ENCODE peak calls at places on chromosomes 3 and 15, in ten cellular contexts. One of them, this sample, is unnamed.
A peak's percentile ranks its signal among the peaks of the same experiment; 100 is the strongest.

GRCh38 chr15:38041576-38041975 is 107.1 kb downstream of the TMCO5A start:
- DNase-seq in ovary: no peak
- DNase-seq in Jurkat, Clone E6-1: no peak
- DNase-seq in NCI-H460: no peak
- DNase-seq in cerebellar cortex: no peak
- DNase-seq in neural progenitor cell: no peak
- DNase-seq in T-helper 2 cell: no peak
- DNase-seq in AG08396: no peak
- DNase-seq in Calu3: no peak
- DNase-seq in AG09309: peak; percentile 78
- DNase-seq in this sample: no peak

GRCh38 chr15:49040151-49040550 is 6.1 kb downstream of the SECISBP2L start:
- DNase-seq in ovary: no peak
- DNase-seq in Jurkat, Clone E6-1: no peak
- DNase-seq in NCI-H460: no peak
- DNase-seq in cerebellar cortex: no peak
- DNase-seq in neural progenitor cell: no peak
- DNase-seq in T-helper 2 cell: no peak
- DNase-seq in AG08396: no peak
- DNase-seq in Calu3: no peak
- DNase-seq in AG09309: no peak
- DNase-seq in this sample: no peak

GRCh38 chr3:66439666-66440344 is 61.0 kb downstream of the LRIG1 start:
- DNase-seq in ovary: no peak
- DNase-seq in Jurkat, Clone E6-1: peak; percentile 45
- DNase-seq in NCI-H460: no peak
- DNase-seq in cerebellar cortex: no peak
- DNase-seq in neural progenitor cell: no peak
- DNase-seq in T-helper 2 cell: no peak
- DNase-seq in AG08396: no peak
- DNase-seq in Calu3: no peak
- DNase-seq in AG09309: no peak
- DNase-seq in this sample: no peak

GRCh38 chr15:25890532-25890931 is 27.4 kb upstream of the ATP10A start:
- DNase-seq in ovary: no peak
- DNase-seq in Jurkat, Clone E6-1: no peak
- DNase-seq in NCI-H460: no peak
- DNase-seq in cerebellar cortex: no peak
- DNase-seq in neural progenitor cell: no peak
- DNase-seq in T-helper 2 cell: no peak
- DNase-seq in AG08396: no peak
- DNase-seq in Calu3: no peak
- DNase-seq in AG09309: no peak
- DNase-seq in this sample: no peak

GRCh38 chr3:194686816-194687637 is 1.3 kb downstream of the FAM43A start:
- DNase-seq in ovary: peak; percentile 67
- DNase-seq in Jurkat, Clone E6-1: no peak
- DNase-seq in NCI-H460: no peak
- DNase-seq in cerebellar cortex: peak; percentile 14
- DNase-seq in neural progenitor cell: peak; percentile 89
- DNase-seq in T-helper 2 cell: no peak
- DNase-seq in AG08396: peak; percentile 76
- DNase-seq in Calu3: peak; percentile 19
- DNase-seq in AG09309: no peak
- DNase-seq in this sample: no peak

GRCh38 chr15:85742186-85742751 is 52.5 kb downstream of the KLHL25 start:
- DNase-seq in ovary: no peak
- DNase-seq in Jurkat, Clone E6-1: no peak
- DNase-seq in NCI-H460: no peak
- DNase-seq in cerebellar cortex: peak; percentile 17
- DNase-seq in neural progenitor cell: no peak
- DNase-seq in T-helper 2 cell: no peak
- DNase-seq in AG08396: no peak
- DNase-seq in Calu3: no peak
- DNase-seq in AG09309: no peak
- DNase-seq in this sample: no peak

GRCh38 chr3:138097192-138097829 is 18.1 kb downstream of the DZIP1L start:
- DNase-seq in ovary: no peak
- DNase-seq in Jurkat, Clone E6-1: no peak
- DNase-seq in NCI-H460: no peak
- DNase-seq in cerebellar cortex: no peak
- DNase-seq in neural progenitor cell: peak; percentile 15
- DNase-seq in T-helper 2 cell: no peak
- DNase-seq in AG08396: no peak
- DNase-seq in Calu3: peak; percentile 71
- DNase-seq in AG09309: no peak
- DNase-seq in this sample: no peak

GRCh38 chr15:39495871-39496459 is 84.9 kb upstream of the THBS1 start:
- DNase-seq in ovary: no peak
- DNase-seq in Jurkat, Clone E6-1: peak; percentile 61
- DNase-seq in NCI-H460: no peak
- DNase-seq in cerebellar cortex: no peak
- DNase-seq in neural progenitor cell: no peak
- DNase-seq in T-helper 2 cell: no peak
- DNase-seq in AG08396: no peak
- DNase-seq in Calu3: no peak
- DNase-seq in AG09309: no peak
- DNase-seq in this sample: no peak

GRCh38 chr3:168087539-168087938 is 8.2 kb downstream of the GOLIM4 start:
- DNase-seq in ovary: no peak
- DNase-seq in Jurkat, Clone E6-1: no peak
- DNase-seq in NCI-H460: no peak
- DNase-seq in cerebellar cortex: no peak
- DNase-seq in neural progenitor cell: no peak
- DNase-seq in T-helper 2 cell: no peak
- DNase-seq in AG08396: no peak
- DNase-seq in Calu3: no peak
- DNase-seq in AG09309: no peak
- DNase-seq in this sample: no peak

GRCh38 chr3:66816110-66816761 is 181.9 kb upstream of the KBTBD8 start:
- DNase-seq in ovary: no peak
- DNase-seq in Jurkat, Clone E6-1: peak; percentile 71
- DNase-seq in NCI-H460: peak; percentile 20
- DNase-seq in cerebellar cortex: peak; percentile 64
- DNase-seq in neural progenitor cell: peak; percentile 83
- DNase-seq in T-helper 2 cell: no peak
- DNase-seq in AG08396: peak; percentile 33
- DNase-seq in Calu3: no peak
- DNase-seq in AG09309: peak; percentile 24
- DNase-seq in this sample: no peak

GRCh38 chr3:58999134-58999778 is 50.6 kb downstream of the CFAP20DC start:
- DNase-seq in ovary: no peak
- DNase-seq in Jurkat, Clone E6-1: no peak
- DNase-seq in NCI-H460: no peak
- DNase-seq in cerebellar cortex: no peak
- DNase-seq in neural progenitor cell: no peak
- DNase-seq in T-helper 2 cell: no peak
- DNase-seq in AG08396: no peak
- DNase-seq in Calu3: no peak
- DNase-seq in AG09309: no peak
- DNase-seq in this sample: no peak

GRCh38 chr15:52491460-52491859 is 37.2 kb downstream of the MYO5A start:
- DNase-seq in ovary: no peak
- DNase-seq in Jurkat, Clone E6-1: no peak
- DNase-seq in NCI-H460: no peak
- DNase-seq in cerebellar cortex: no peak
- DNase-seq in neural progenitor cell: no peak
- DNase-seq in T-helper 2 cell: no peak
- DNase-seq in AG08396: no peak
- DNase-seq in Calu3: no peak
- DNase-seq in AG09309: no peak
- DNase-seq in this sample: no peak

GRCh38 chr3:166291510-166291909 is 454.3 kb upstream of the BCHE start:
- DNase-seq in ovary: no peak
- DNase-seq in Jurkat, Clone E6-1: no peak
- DNase-seq in NCI-H460: no peak
- DNase-seq in cerebellar cortex: no peak
- DNase-seq in neural progenitor cell: peak; percentile 16
- DNase-seq in T-helper 2 cell: no peak
- DNase-seq in AG08396: no peak
- DNase-seq in Calu3: peak; percentile 32
- DNase-seq in AG09309: no peak
- DNase-seq in this sample: no peak

GRCh38 chr3:171838218-171838720 is 4.9 kb upstream of the TMEM212 start:
- DNase-seq in ovary: peak; percentile 69
- DNase-seq in Jurkat, Clone E6-1: no peak
- DNase-seq in NCI-H460: peak; percentile 43
- DNase-seq in cerebellar cortex: no peak
- DNase-seq in neural progenitor cell: peak; percentile 31
- DNase-seq in T-helper 2 cell: no peak
- DNase-seq in AG08396: peak; percentile 45
- DNase-seq in Calu3: no peak
- DNase-seq in AG09309: no peak
- DNase-seq in this sample: no peak

GRCh38 chr3:115709931-115710330 is 86.6 kb downstream of the GAP43 start:
- DNase-seq in ovary: no peak
- DNase-seq in Jurkat, Clone E6-1: no peak
- DNase-seq in NCI-H460: no peak
- DNase-seq in cerebellar cortex: no peak
- DNase-seq in neural progenitor cell: no peak
- DNase-seq in T-helper 2 cell: no peak
- DNase-seq in AG08396: no peak
- DNase-seq in Calu3: no peak
- DNase-seq in AG09309: no peak
- DNase-seq in this sample: no peak

GRCh38 chr3:48678056-48678455 is 7.7 kb downstream of the NCKIPSD start:
- DNase-seq in ovary: no peak
- DNase-seq in Jurkat, Clone E6-1: no peak
- DNase-seq in NCI-H460: no peak
- DNase-seq in cerebellar cortex: no peak
- DNase-seq in neural progenitor cell: no peak
- DNase-seq in T-helper 2 cell: no peak
- DNase-seq in AG08396: peak; percentile 77
- DNase-seq in Calu3: no peak
- DNase-seq in AG09309: no peak
- DNase-seq in this sample: no peak

GRCh38 chr15:45180201-45180600 is 7.6 kb downstream of the SHF start:
- DNase-seq in ovary: no peak
- DNase-seq in Jurkat, Clone E6-1: no peak
- DNase-seq in NCI-H460: no peak
- DNase-seq in cerebellar cortex: no peak
- DNase-seq in neural progenitor cell: no peak
- DNase-seq in T-helper 2 cell: no peak
- DNase-seq in AG08396: no peak
- DNase-seq in Calu3: peak; percentile 69
- DNase-seq in AG09309: no peak
- DNase-seq in this sample: no peak

GRCh38 chr3:28912120-28912885 is 368.6 kb upstream of the RBMS3 start:
- DNase-seq in ovary: no peak
- DNase-seq in Jurkat, Clone E6-1: no peak
- DNase-seq in NCI-H460: peak; percentile 51
- DNase-seq in cerebellar cortex: no peak
- DNase-seq in neural progenitor cell: no peak
- DNase-seq in T-helper 2 cell: no peak
- DNase-seq in AG08396: no peak
- DNase-seq in Calu3: no peak
- DNase-seq in AG09309: no peak
- DNase-seq in this sample: no peak

GRCh38 chr3:61997112-61997511 is 376.2 kb downstream of the FEZF2 start:
- DNase-seq in ovary: no peak
- DNase-seq in Jurkat, Clone E6-1: no peak
- DNase-seq in NCI-H460: no peak
- DNase-seq in cerebellar cortex: no peak
- DNase-seq in neural progenitor cell: no peak
- DNase-seq in T-helper 2 cell: no peak
- DNase-seq in AG08396: no peak
- DNase-seq in Calu3: no peak
- DNase-seq in AG09309: no peak
- DNase-seq in this sample: no peak

GRCh38 chr3:16508591-16508995 is 4.9 kb downstream of the RFTN1 start:
- DNase-seq in ovary: no peak
- DNase-seq in Jurkat, Clone E6-1: no peak
- DNase-seq in NCI-H460: no peak
- DNase-seq in cerebellar cortex: no peak
- DNase-seq in neural progenitor cell: no peak
- DNase-seq in T-helper 2 cell: no peak
- DNase-seq in AG08396: no peak
- DNase-seq in Calu3: no peak
- DNase-seq in AG09309: no peak
- DNase-seq in this sample: no peak

GRCh38 chr3:30893678-30894325 is 659 bp downstream of the GADL1 start:
- DNase-seq in ovary: no peak
- DNase-seq in Jurkat, Clone E6-1: no peak
- DNase-seq in NCI-H460: no peak
- DNase-seq in cerebellar cortex: no peak
- DNase-seq in neural progenitor cell: no peak
- DNase-seq in T-helper 2 cell: no peak
- DNase-seq in AG08396: no peak
- DNase-seq in Calu3: no peak
- DNase-seq in AG09309: no peak
- DNase-seq in this sample: no peak

GRCh38 chr3:175304437-175304836 is 445.3 kb downstream of the NAALADL2 start:
- DNase-seq in ovary: no peak
- DNase-seq in Jurkat, Clone E6-1: no peak
- DNase-seq in NCI-H460: no peak
- DNase-seq in cerebellar cortex: no peak
- DNase-seq in neural progenitor cell: no peak
- DNase-seq in T-helper 2 cell: no peak
- DNase-seq in AG08396: no peak
- DNase-seq in Calu3: no peak
- DNase-seq in AG09309: no peak
- DNase-seq in this sample: no peak

GRCh38 chr3:57729339-57730039 is 26.6 kb upstream of the SLMAP start:
- DNase-seq in ovary: no peak
- DNase-seq in Jurkat, Clone E6-1: no peak
- DNase-seq in NCI-H460: no peak
- DNase-seq in cerebellar cortex: no peak
- DNase-seq in neural progenitor cell: no peak
- DNase-seq in T-helper 2 cell: no peak
- DNase-seq in AG08396: peak; percentile 16
- DNase-seq in Calu3: no peak
- DNase-seq in AG09309: peak; percentile 20
- DNase-seq in this sample: no peak

GRCh38 chr3:188349963-188350332 is 196.0 kb downstream of the LPP start:
- DNase-seq in ovary: no peak
- DNase-seq in Jurkat, Clone E6-1: no peak
- DNase-seq in NCI-H460: no peak
- DNase-seq in cerebellar cortex: no peak
- DNase-seq in neural progenitor cell: no peak
- DNase-seq in T-helper 2 cell: no peak
- DNase-seq in AG08396: no peak
- DNase-seq in Calu3: peak; percentile 39
- DNase-seq in AG09309: no peak
- DNase-seq in this sample: no peak

GRCh38 chr3:82033186-82033585 is 271.7 kb upstream of the GBE1 start:
- DNase-seq in ovary: no peak
- DNase-seq in Jurkat, Clone E6-1: no peak
- DNase-seq in NCI-H460: no peak
- DNase-seq in cerebellar cortex: peak; percentile 77
- DNase-seq in neural progenitor cell: no peak
- DNase-seq in T-helper 2 cell: no peak
- DNase-seq in AG08396: no peak
- DNase-seq in Calu3: no peak
- DNase-seq in AG09309: no peak
- DNase-seq in this sample: no peak

GRCh38 chr3:52712291-52713212 is 6.6 kb downstream of the SPCS1 start:
- DNase-seq in ovary: no peak
- DNase-seq in Jurkat, Clone E6-1: no peak
- DNase-seq in NCI-H460: no peak
- DNase-seq in cerebellar cortex: no peak
- DNase-seq in neural progenitor cell: no peak
- DNase-seq in T-helper 2 cell: no peak
- DNase-seq in AG08396: no peak
- DNase-seq in Calu3: no peak
- DNase-seq in AG09309: no peak
- DNase-seq in this sample: no peak

GRCh38 chr3:128487813-128488635 is 5.0 kb downstream of the GATA2 start:
- DNase-seq in ovary: peak; percentile 75
- DNase-seq in Jurkat, Clone E6-1: no peak
- DNase-seq in NCI-H460: peak; percentile 84
- DNase-seq in cerebellar cortex: peak; percentile 78
- DNase-seq in neural progenitor cell: peak; percentile 96
- DNase-seq in T-helper 2 cell: no peak
- DNase-seq in AG08396: peak; percentile 98
- DNase-seq in Calu3: peak; percentile 96
- DNase-seq in AG09309: peak; percentile 45
- DNase-seq in this sample: peak; percentile 77

GRCh38 chr3:11568503-11569155 is 75.1 kb downstream of the VGLL4 start:
- DNase-seq in ovary: peak; percentile 70
- DNase-seq in Jurkat, Clone E6-1: no peak
- DNase-seq in NCI-H460: no peak
- DNase-seq in cerebellar cortex: peak; percentile 44
- DNase-seq in neural progenitor cell: no peak
- DNase-seq in T-helper 2 cell: no peak
- DNase-seq in AG08396: peak; percentile 93
- DNase-seq in Calu3: peak; percentile 76
- DNase-seq in AG09309: peak; percentile 79
- DNase-seq in this sample: no peak

This sample was measured in mesothelial cell of epicardium.